ENCODE peak calls at places on chromosomes 11 and 22, in seven cellular contexts. Q is testis, M is esophagus squamous epithelium, L is adrenal gland, B is IMR-90, G is Peyer's patch, P is thyroid gland. O is an unnamed sample.

GRCh38 chr22:23837911-23838685 is 708 bp downstream of the DERL3 start:
- DNase-seq in L (no peak), Q (no peak), G (peak), B (no peak), M (no peak), P (no peak), O (no peak)

GRCh38 chr22:45493286-45493771 is 9.4 kb upstream of the FBLN1 start:
- DNase-seq in P (no peak), L (peak), Q (no peak), B (no peak), M (no peak), G (no peak), O (no peak)

GRCh38 chr11:117900720-117901440 is 24.4 kb upstream of the FXYD6 start:
- DNase-seq in L (no peak), M (no peak), Q (no peak), G (no peak), B (no peak), P (no peak), O (no peak)

GRCh38 chr11:73968356-73968966 is 14.2 kb downstream of the UCP2 start:
- DNase-seq in L (no peak), B (no peak), P (no peak), Q (no peak), M (no peak), G (no peak), O (no peak)

GRCh38 chr22:42399315-42400271 is 32.6 kb downstream of the NFAM1 start:
- DNase-seq in P (peak), B (no peak), L (peak), M (no peak), G (no peak), Q (peak), O (peak)

GRCh38 chr11:134956461-134957209 is 544.6 kb upstream of the B3GAT1 start:
- DNase-seq in M (no peak), B (no peak), Q (no peak), P (peak), L (no peak), G (no peak), O (no peak)

GRCh38 chr11:73070653-73071052 is 71.5 kb downstream of the FCHSD2 start:
- DNase-seq in M (no peak), Q (no peak), P (no peak), L (no peak), G (no peak), B (no peak), O (no peak)

GRCh38 chr11:97860237-97860636 is 1160.5 kb upstream of the CNTN5 start:
- DNase-seq in Q (no peak), G (no peak), P (no peak), M (no peak), B (no peak), L (no peak), O (no peak)

GRCh38 chr22:44807915-44808690 is 55.7 kb downstream of the ARHGAP8 start:
- DNase-seq in L (no peak), Q (no peak), M (no peak), G (no peak), B (no peak), P (no peak), O (no peak)

GRCh38 chr11:11948242-11948947 is 60.0 kb downstream of the DKK3 start:
- DNase-seq in B (no peak), Q (no peak), M (no peak), L (no peak), G (no peak), P (no peak), O (no peak)

GRCh38 chr11:107705027-107705426 is 6.8 kb downstream of the SLN start:
- DNase-seq in B (peak), L (no peak), Q (no peak), P (no peak), M (no peak), G (no peak), O (no peak)

GRCh38 chr11:91085985-91086384 is 863.1 kb upstream of the CHORDC1 start:
- DNase-seq in B (no peak), M (no peak), Q (no peak), G (no peak), L (no peak), P (no peak), O (no peak)

GRCh38 chr11:33317662-33318061 is 60.5 kb downstream of the HIPK3 start:
- DNase-seq in P (no peak), L (no peak), Q (no peak), B (peak), G (no peak), M (no peak), O (no peak)

DNA sequence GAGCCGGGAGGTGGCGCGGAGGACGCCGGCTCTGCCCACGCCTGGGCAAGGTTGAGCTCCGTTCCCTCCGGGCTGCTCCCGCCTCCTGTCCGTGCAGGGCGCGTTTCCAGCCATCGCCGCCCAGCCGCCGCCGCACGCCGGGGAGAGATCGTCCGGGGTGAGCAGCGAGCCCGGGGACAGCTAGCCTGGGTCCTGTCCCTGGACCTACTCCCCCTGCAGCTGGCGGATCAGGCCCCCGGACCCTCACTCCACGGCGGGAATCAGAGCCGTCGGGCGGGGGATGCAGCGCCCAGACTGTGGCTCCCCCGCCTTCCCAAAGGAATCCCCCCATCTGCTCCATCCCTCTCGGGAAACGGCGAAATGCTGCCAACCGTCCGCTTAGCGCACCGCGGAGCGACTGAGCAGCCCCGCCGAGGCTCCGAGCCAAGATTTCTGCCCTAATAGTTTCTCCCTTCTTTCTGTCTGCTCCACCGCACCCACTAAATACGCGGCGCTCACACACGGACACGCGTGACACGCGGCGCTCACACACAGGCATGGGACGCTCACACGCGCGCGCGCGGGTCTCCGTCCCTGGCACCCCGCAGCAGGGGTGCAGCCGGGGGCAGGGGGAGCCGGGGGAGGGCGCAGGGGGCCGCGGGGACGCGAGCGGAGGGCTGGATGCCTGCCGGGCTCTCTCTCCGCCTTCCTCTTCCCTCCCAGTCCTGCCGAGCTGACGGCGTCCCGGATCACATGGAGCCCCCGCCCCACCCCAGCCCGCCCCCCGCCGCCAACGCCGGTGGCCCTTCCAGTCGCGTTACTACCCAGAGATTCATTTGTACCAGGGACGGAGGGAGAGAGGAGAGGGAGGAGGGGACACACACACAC is at the start of gene KCNJ5:
- DNase-seq in G (peak), B (no peak), M (no peak), P (peak), L (peak), Q (peak), O (peak)
- TF ChIP-seq POLR2A in G (no peak), B (no peak), M (no peak), P (no peak), L (no peak), Q (no peak), O (no peak)

GRCh38 chr11:1039481-1040427 is 3.2 kb upstream of the MUC6 start:
- DNase-seq in G (no peak), P (peak), B (no peak), Q (no peak), L (no peak), M (no peak), O (peak)
- TF ChIP-seq POLR2A in G (no peak), P (no peak), B (no peak), Q (no peak), L (no peak), M (no peak), O (no peak)

GRCh38 chr22:40463017-40463631 is 92.7 kb downstream of the SGSM3 start:
- DNase-seq in P (no peak), L (no peak), B (no peak), Q (no peak), G (no peak), M (no peak), O (no peak)
- TF ChIP-seq POLR2A in P (no peak), L (no peak), B (no peak), Q (no peak), G (no peak), M (no peak), O (no peak)

DNA sequence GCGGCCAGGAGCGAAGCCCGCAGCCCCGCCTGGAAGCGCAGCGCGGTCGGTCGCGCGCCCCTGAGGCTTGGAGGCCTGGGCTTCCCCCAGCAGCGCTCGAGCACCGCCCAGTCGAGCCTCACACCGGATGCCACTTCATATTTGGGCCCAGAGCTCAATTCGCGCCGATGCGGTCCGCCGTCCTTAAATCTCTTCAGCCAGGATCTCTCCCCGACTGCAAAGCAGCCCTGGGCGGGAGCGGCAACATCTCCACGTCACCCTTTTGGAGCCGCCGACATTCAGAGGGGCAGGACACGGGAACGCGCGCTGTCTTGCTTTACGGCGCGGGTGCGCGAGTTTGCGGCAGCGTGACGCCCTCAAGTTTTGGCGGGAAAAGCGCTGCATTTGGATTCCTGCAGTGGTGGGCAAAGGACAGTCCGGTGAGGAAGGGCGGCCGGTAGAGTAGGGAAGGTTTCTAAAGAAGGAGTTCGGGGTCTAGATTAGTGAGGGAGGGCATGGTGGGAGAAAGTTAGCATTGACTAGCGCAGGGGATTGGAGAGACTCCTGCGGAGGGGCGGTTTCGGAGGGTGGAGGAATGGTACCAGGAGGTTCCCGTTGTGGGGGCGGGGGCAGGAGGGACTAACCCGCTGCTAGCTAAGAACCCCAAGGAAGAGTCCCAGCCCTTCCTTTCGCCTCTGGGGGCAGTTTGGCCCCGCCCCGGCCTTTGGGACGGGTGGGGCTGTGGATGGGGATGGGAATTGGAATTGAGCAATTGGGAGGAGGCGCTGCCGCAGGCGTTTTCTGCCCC is 824 bp downstream of the CHEK1 start:
- DNase-seq in L (peak), B (peak), P (peak), Q (peak), G (peak), M (peak), O (peak)
- TF ChIP-seq POLR2A in L (peak), B (peak), P (peak), Q (peak), G (peak), M (peak), O (peak)

DNA sequence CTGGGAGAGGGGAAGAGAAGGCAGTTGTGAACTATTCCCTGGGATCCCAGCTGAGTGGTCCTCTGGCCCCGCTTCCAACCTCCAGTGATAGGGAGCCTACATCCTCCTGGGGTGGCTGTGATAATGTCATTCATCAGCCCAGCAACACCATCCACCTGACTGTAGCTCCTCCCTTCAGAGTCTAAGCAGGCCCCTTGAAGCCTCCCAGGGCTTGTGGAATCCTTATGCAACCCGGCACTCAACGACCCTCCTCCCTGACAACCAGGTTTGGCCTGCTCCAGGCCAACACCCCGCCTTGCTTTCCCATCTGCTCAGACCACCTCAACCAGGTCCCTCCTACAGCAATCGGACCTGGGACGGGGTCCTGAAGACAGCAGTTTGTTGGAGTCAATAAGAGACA is 62.2 kb upstream of the LMO1 start:
- DNase-seq in Q (no peak), L (no peak), G (peak), M (no peak), P (no peak), B (no peak), O (no peak)
- TF ChIP-seq POLR2A in Q (no peak), L (no peak), G (no peak), M (no peak), P (no peak), B (no peak), O (no peak)

GRCh38 chr11:65850217-65851082 is 7.5 kb downstream of the CFL1 start:
- DNase-seq in B (no peak), L (no peak), Q (no peak), P (no peak), G (no peak), M (no peak), O (no peak)

GRCh38 chr11:65851083-65851579 is 6.8 kb downstream of the CFL1 start:
- DNase-seq in L (no peak), B (no peak), M (no peak), P (no peak), Q (no peak), G (no peak), O (no peak)

GRCh38 chr11:65849366-65849765 is 8.6 kb downstream of the CFL1 start:
- DNase-seq in L (no peak), M (no peak), Q (no peak), B (no peak), G (no peak), P (no peak), O (no peak)

GRCh38 chr11:65849771-65850216 is 8.2 kb downstream of the CFL1 start:
- DNase-seq in P (no peak), Q (no peak), M (no peak), L (no peak), G (no peak), B (no peak), O (no peak)

GRCh38 chr11:65847746-65848145 is 10.2 kb downstream of the CFL1 start:
- DNase-seq in P (no peak), G (no peak), B (no peak), L (no peak), Q (no peak), M (no peak), O (no peak)
- TF ChIP-seq POLR2A in P (no peak), G (no peak), B (no peak), L (no peak), Q (no peak), M (no peak), O (no peak)

DNA sequence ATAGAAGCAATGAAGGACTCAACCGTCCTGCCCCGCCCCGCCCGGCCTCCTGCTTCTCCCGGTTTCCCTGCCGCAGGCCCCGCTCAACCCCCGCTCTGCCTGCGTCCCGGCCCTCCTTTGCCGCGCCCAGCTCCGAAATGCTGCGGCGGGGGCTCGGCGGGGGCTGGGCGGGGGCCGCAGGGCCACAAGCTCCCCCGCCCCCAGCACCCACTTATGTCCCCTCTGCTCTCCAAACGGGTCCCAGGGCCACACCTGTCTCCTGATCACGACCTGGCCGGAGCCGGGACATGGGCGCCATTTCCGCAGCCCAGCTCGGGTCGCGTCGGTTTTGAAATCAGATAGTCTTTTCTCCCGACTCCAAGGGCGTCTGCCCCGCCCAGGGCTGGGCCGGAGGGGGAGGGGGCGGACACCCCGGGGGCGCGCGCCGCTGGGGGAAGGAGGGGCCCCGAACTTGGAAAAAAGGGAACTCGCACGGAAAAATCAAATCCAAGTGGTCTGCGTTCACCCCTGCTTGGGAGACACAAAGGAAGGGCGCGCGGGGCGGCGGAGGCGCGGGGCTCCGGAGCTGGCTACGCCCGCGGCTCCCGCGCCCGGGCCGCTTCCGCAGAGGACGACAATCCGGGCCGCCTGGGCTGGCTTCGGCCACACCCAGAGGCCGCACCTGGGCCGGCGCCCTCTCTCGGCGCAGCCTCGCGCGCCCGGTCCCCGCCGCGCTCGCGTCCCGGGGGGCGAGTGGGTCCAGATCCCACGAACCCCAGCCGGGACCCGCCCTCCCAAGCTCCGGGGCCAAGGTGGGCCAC is 70.5 kb upstream of the EP300 start:
- DNase-seq in B (peak), P (peak), G (peak), M (no peak), L (peak), Q (peak), O (peak)
- TF ChIP-seq POLR2A in B (no peak), P (peak), G (peak), M (peak), L (peak), Q (no peak), O (peak)